ENCODE peak calls at places on chromosomes 3 and 15, in nine cellular contexts. H is epithelial cell of esophagus, I is LNCaP clone FGC, C is nephron progenitor cell, Y is GM20000, X is astrocyte of the spinal cord, F is progenitor cell of endocrine pancreas, O is MM.1S, T is choroid plexus epithelial cell. S is an unnamed sample.

GRCh38 chr3:118641608-118642007 is 393.0 kb downstream of the IGSF11 start:
- DNase-seq in H (peak), I (no peak), C (peak), Y (peak), X (no peak), F (no peak), O (no peak), T (no peak), S (no peak)

GRCh38 chr3:123657578-123657977 is 72.7 kb upstream of the HACD2 start:
- DNase-seq in H (no peak), I (no peak), C (no peak), Y (no peak), X (no peak), F (no peak), O (no peak), T (no peak), S (no peak)

GRCh38 chr15:63195257-63196023 is 6.0 kb downstream of the RAB8B start:
- DNase-seq in H (no peak), I (no peak), C (no peak), Y (no peak), X (no peak), F (no peak), O (no peak), T (peak), S (no peak)

GRCh38 chr15:94105760-94106159 is 125.6 kb upstream of the MCTP2 start:
- DNase-seq in H (peak), I (no peak), C (no peak), Y (no peak), X (no peak), F (no peak), O (no peak), T (no peak), S (no peak)

GRCh38 chr3:53161820-53162671 is 1.0 kb downstream of the PRKCD start:
- DNase-seq in H (peak), I (no peak), C (peak), Y (peak), X (peak), F (peak), O (peak), T (peak), S (no peak)

GRCh38 chr3:29577250-29577649 is 296.4 kb downstream of the RBMS3 start:
- DNase-seq in H (no peak), I (no peak), C (no peak), Y (no peak), X (no peak), F (no peak), O (no peak), T (no peak), S (no peak)

GRCh38 chr15:87755226-87755625 is 501.3 kb downstream of the NTRK3 start:
- DNase-seq in H (no peak), I (no peak), C (no peak), Y (no peak), X (no peak), F (no peak), O (peak), T (no peak), S (no peak)

GRCh38 chr3:37999836-38000235 is 9.2 kb downstream of the VILL start:
- DNase-seq in H (no peak), I (no peak), C (no peak), Y (no peak), X (no peak), F (no peak), O (no peak), T (no peak), S (no peak)

GRCh38 chr15:91660174-91660649 is 193.3 kb upstream of the SLCO3A1 start:
- DNase-seq in H (no peak), I (no peak), C (no peak), Y (no peak), X (no peak), F (no peak), O (no peak), T (no peak), S (no peak)

GRCh38 chr15:29676961-29677402 is 145.3 kb downstream of the TJP1 start:
- DNase-seq in H (peak), I (no peak), C (peak), Y (no peak), X (peak), F (no peak), O (no peak), T (peak), S (no peak)

GRCh38 chr3:134708025-134708597 is 57.3 kb upstream of the KY start:
- DNase-seq in H (no peak), I (no peak), C (no peak), Y (no peak), X (peak), F (no peak), O (no peak), T (no peak), S (no peak)

GRCh38 chr3:50985893-50986292 is 311.2 kb downstream of the DOCK3 start:
- DNase-seq in H (no peak), I (no peak), C (no peak), Y (no peak), X (no peak), F (no peak), O (no peak), T (no peak), S (no peak)

GRCh38 chr15:80264031-80264430 is 12.0 kb upstream of the CTXND1 start:
- DNase-seq in H (peak), I (no peak), C (peak), Y (no peak), X (peak), F (no peak), O (no peak), T (peak), S (no peak)

GRCh38 chr15:70777156-70777926 is 14.0 kb upstream of the UACA start:
- DNase-seq in H (no peak), I (no peak), C (no peak), Y (no peak), X (no peak), F (no peak), O (no peak), T (peak), S (no peak)

GRCh38 chr15:40243126-40243810 is 4.4 kb downstream of the PAK6 start:
- DNase-seq in H (peak), I (no peak), C (no peak), Y (no peak), X (no peak), F (no peak), O (no peak), T (no peak), S (no peak)

GRCh38 chr15:50681467-50681866 is 5.1 kb downstream of the TRPM7 start:
- DNase-seq in H (no peak), I (no peak), C (no peak), Y (no peak), X (no peak), F (no peak), O (no peak), T (no peak), S (no peak)

GRCh38 chr3:122186372-122186771 is 2.9 kb downstream of the CASR start:
- DNase-seq in H (no peak), I (peak), C (no peak), Y (no peak), X (no peak), F (no peak), O (no peak), T (no peak), S (no peak)

GRCh38 chr3:151743860-151744259 is 10.1 kb downstream of the AADACL2 start:
- DNase-seq in H (no peak), I (no peak), C (no peak), Y (no peak), X (no peak), F (no peak), O (no peak), T (no peak), S (no peak)

GRCh38 chr3:63814300-63814699 is 4.8 kb upstream of the C3orf49 start:
- DNase-seq in H (peak), I (no peak), C (no peak), Y (no peak), X (peak), F (no peak), O (no peak), T (peak), S (no peak)

GRCh38 chr15:31021067-31021665 is 29.7 kb upstream of the MTMR10 start:
- DNase-seq in H (no peak), I (no peak), C (no peak), Y (peak), X (no peak), F (no peak), O (no peak), T (no peak), S (no peak)

GRCh38 chr15:64180235-64180824 is 17.5 kb upstream of the PPIB start:
- DNase-seq in H (no peak), I (no peak), C (peak), Y (peak), X (no peak), F (no peak), O (no peak), T (no peak), S (no peak)

GRCh38 chr3:191775451-191776233 is 314.7 kb downstream of the PYDC2 start:
- DNase-seq in H (peak), I (no peak), C (no peak), Y (no peak), X (peak), F (no peak), O (no peak), T (peak), S (no peak)

GRCh38 chr3:36201546-36201945 is 178.8 kb upstream of the STAC start:
- DNase-seq in H (peak), I (no peak), C (peak), Y (no peak), X (no peak), F (no peak), O (no peak), T (no peak), S (no peak)

GRCh38 chr3:183254816-183255730 is 2.0 kb downstream of the B3GNT5 start:
- DNase-seq in H (peak), I (no peak), C (peak), Y (no peak), X (peak), F (no peak), O (no peak), T (peak), S (no peak)

GRCh38 chr3:108513961-108514360 is 3.6 kb upstream of the MYH15 start:
- DNase-seq in H (peak), I (no peak), C (no peak), Y (no peak), X (peak), F (no peak), O (no peak), T (peak), S (no peak)

GRCh38 chr15:62444104-62445027 is 279.3 kb upstream of the C2CD4B start:
- DNase-seq in H (peak), I (no peak), C (no peak), Y (no peak), X (peak), F (no peak), O (no peak), T (peak), S (no peak)

GRCh38 chr3:89260721-89261120 is 153.3 kb downstream of the EPHA3 start:
- DNase-seq in H (no peak), I (no peak), C (no peak), Y (no peak), X (no peak), F (no peak), O (no peak), T (peak), S (no peak)

GRCh38 chr15:25939122-25939521 is 76.0 kb upstream of the ATP10A start:
- DNase-seq in H (no peak), I (no peak), C (no peak), Y (peak), X (no peak), F (no peak), O (no peak), T (no peak), S (no peak)

GRCh38 chr3:55327131-55327920 is 159.8 kb downstream of the WNT5A start:
- DNase-seq in H (no peak), I (no peak), C (no peak), Y (no peak), X (peak), F (no peak), O (no peak), T (no peak), S (no peak)

GRCh38 chr3:140843656-140844055 is 98.0 kb upstream of the SLC25A36 start:
- DNase-seq in H (no peak), I (no peak), C (no peak), Y (peak), X (no peak), F (no peak), O (peak), T (no peak), S (no peak)

GRCh38 chr3:103644450-103644849 is 1209.6 kb downstream of the ZPLD1 start:
- DNase-seq in H (no peak), I (no peak), C (no peak), Y (no peak), X (peak), F (no peak), O (peak), T (no peak), S (no peak)

GRCh38 chr15:47673343-47673761 is 44.0 kb upstream of the SEMA6D start:
- DNase-seq in H (peak), I (no peak), C (no peak), Y (no peak), X (no peak), F (no peak), O (no peak), T (peak), S (no peak)

GRCh38 chr15:99732711-99733267 is 448 bp downstream of the LYSMD4 start:
- DNase-seq in H (peak), I (no peak), C (peak), Y (peak), X (no peak), F (peak), O (peak), T (no peak), S (no peak)

GRCh38 chr15:75049392-75049791 is 26.0 kb downstream of the PPCDC start:
- DNase-seq in H (no peak), I (peak), C (no peak), Y (no peak), X (peak), F (no peak), O (no peak), T (no peak), S (peak)

GRCh38 chr15:71485094-71485693 is 325.2 kb upstream of the NR2E3 start:
- DNase-seq in H (no peak), I (no peak), C (no peak), Y (peak), X (peak), F (no peak), O (no peak), T (no peak), S (no peak)

GRCh38 chr3:185175370-185175987 is 22.6 kb upstream of the C3orf70 start:
- DNase-seq in H (peak), I (no peak), C (peak), Y (peak), X (peak), F (no peak), O (peak), T (peak), S (no peak)

GRCh38 chr3:61685755-61686154 is 124.4 kb downstream of the PTPRG start:
- DNase-seq in H (peak), I (no peak), C (no peak), Y (no peak), X (no peak), F (no peak), O (no peak), T (no peak), S (no peak)

GRCh38 chr3:8629151-8630021 is 15.2 kb downstream of the SSUH2 start:
- DNase-seq in H (peak), I (no peak), C (no peak), Y (peak), X (peak), F (no peak), O (no peak), T (peak), S (no peak)

GRCh38 chr3:6717026-6717943 is 143.6 kb upstream of the GRM7 start:
- DNase-seq in H (no peak), I (no peak), C (no peak), Y (peak), X (no peak), F (no peak), O (peak), T (no peak), S (no peak)
- TF ChIP-seq CTCF in H (no peak), I (no peak), C (no peak), Y (no peak), X (no peak), F (no peak), O (no peak), T (no peak), S (no peak)

GRCh38 chr3:48157950-48158376 is 30.3 kb downstream of the CDC25A start:
- DNase-seq in H (peak), I (peak), C (peak), Y (peak), X (peak), F (peak), O (peak), T (peak), S (peak)
- TF ChIP-seq CTCF in H (peak), I (peak), C (peak), Y (peak), X (peak), F (peak), O (peak), T (peak), S (no peak)

DNA sequence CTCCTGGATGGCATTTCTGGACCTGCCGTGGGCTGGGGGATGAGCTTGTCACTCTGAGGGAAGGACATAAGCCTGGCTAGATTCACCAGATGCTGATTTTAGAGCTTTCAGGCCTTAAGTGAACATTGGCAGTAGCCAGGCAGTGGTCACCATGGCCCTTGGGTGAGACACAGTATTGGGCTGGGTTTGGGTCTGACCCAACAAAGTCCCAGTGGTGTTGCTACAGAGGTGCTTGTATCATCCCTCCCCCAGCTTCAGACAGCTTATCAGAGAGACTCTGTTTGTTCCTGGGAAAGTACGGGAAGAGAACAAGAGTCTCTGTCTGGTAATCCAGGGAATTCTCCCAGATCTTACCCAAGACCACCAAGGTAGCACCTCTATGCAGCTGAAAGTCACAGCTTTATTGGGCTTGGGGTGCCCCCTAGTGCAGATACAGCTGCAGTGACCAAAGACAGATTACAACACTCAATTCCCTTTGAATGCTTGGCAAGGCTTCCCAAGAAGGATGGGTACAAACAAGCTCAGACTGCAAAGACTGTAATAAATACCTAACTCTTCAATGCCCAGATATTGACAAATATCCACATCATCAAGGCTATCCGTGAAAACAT is 9.8 kb upstream of the RUVBL1 start:
- DNase-seq in H (peak), I (peak), C (no peak), Y (no peak), X (peak), F (peak), O (peak), T (peak), S (no peak)
- TF ChIP-seq CTCF in H (peak), I (peak), C (peak), Y (peak), X (peak), F (peak), O (peak), T (peak), S (no peak)

GRCh38 chr3:146339262-146339808 is 88.4 kb upstream of the PLSCR4 start:
- DNase-seq in H (no peak), I (no peak), C (no peak), Y (no peak), X (no peak), F (no peak), O (no peak), T (no peak), S (no peak)

GRCh38 chr3:146335386-146335785 is 84.5 kb upstream of the PLSCR4 start:
- DNase-seq in H (no peak), I (no peak), C (no peak), Y (no peak), X (no peak), F (no peak), O (no peak), T (no peak), S (no peak)

GRCh38 chr3:146331967-146332366 is 81.1 kb upstream of the PLSCR4 start:
- DNase-seq in H (no peak), I (no peak), C (no peak), Y (no peak), X (no peak), F (no peak), O (no peak), T (no peak), S (no peak)

GRCh38 chr3:146337991-146338390 is 87.1 kb upstream of the PLSCR4 start:
- DNase-seq in H (no peak), I (no peak), C (no peak), Y (no peak), X (no peak), F (no peak), O (no peak), T (peak), S (no peak)

DNA sequence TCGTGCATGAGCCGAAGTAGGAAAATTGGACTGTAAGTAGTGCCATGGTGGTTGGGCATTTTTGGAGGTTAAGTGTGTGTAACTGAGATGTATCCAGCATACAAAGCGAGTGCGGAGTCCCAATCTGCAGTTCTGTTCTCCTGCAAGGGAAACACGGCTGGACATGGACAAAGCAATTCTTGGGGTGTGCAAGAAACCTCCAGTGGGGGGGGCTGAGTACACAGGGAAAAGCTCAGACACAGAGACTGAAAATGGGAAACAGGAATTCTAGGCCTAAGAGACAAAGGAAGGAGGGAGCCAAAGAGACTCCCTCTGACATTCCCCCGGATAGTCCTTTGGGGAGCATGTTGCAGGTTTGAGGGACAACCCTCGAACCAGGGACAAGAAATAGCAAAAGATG is 83.2 kb upstream of the PLSCR4 start:
- DNase-seq in H (peak), I (no peak), C (no peak), Y (no peak), X (peak), F (no peak), O (no peak), T (peak), S (no peak)
- TF ChIP-seq CTCF in H (peak), I (peak), C (no peak), Y (no peak), X (peak), F (no peak), O (no peak), T (peak), S (no peak)

DNA sequence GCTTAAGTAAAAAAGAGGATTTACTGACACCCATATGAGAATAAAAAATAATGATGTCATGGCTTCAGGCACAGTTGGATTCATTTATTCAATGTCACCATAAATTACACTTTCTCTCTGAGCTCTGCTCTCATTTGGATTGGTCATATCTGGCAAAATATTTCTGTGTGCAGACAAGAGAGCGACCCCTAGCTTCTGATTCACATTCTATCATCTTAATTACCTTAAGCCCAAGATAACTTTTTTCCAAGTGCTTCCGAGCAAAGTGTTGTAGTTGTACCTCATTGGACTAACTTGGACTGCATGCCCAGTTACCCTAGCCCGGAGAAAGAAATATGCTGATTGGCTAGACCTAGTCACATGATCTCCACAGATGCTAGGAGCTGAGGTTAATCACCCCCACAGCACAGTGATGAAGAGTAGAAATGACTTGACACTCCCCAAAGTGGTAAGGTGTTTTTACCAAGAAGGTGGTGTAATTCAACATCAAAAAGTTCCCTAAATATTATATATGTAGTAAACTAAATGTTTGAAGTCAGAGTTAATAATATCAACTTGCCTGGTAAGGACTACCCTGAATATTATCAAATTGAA is 552.2 kb upstream of the SUCLG2 start:
- DNase-seq in H (no peak), I (no peak), C (no peak), Y (no peak), X (no peak), F (no peak), O (no peak), T (no peak), S (no peak)
- TF ChIP-seq CTCF in H (no peak), I (peak), C (no peak), Y (no peak), X (no peak), F (no peak), O (no peak), T (no peak), S (no peak)

S was measured in omental fat pad.